ENCODE peak calls at places on chromosome 6, in four cellular contexts. X is HCT116, T is endothelial cell of umbilical vein, H is mesothelial cell of epicardium. O is an unnamed sample.

GRCh38 chr6:125918681-125919566 is 37.6 kb upstream of the HINT3 start:
- DNase-seq in X (no peak), T (peak), H (no peak), O (no peak)

GRCh38 chr6:41937881-41938574 is 3.6 kb downstream of the CCND3 start:
- DNase-seq in X (no peak), T (peak), H (no peak), O (no peak)

GRCh38 chr6:16822975-16823374 is 61.7 kb upstream of the ATXN1 start:
- DNase-seq in H (no peak), T (no peak), X (no peak), O (no peak)

GRCh38 chr6:34308483-34308882 is 59.7 kb upstream of the SMIM29 start:
- DNase-seq in X (no peak), H (no peak), T (no peak), O (no peak)

GRCh38 chr6:20916081-20916480 is 381.8 kb downstream of the CDKAL1 start:
- DNase-seq in X (no peak), H (no peak), T (peak), O (no peak)

GRCh38 chr6:73858376-73858775 is 162.4 kb downstream of the CD109 start:
- DNase-seq in T (no peak), X (no peak), H (no peak), O (no peak)

GRCh38 chr6:139253656-139254055 is 38.1 kb downstream of the TXLNB start:
- DNase-seq in X (no peak), T (no peak), H (no peak), O (no peak)

GRCh38 chr6:108592371-108593337 is 31.9 kb downstream of the FOXO3 start:
- DNase-seq in H (no peak), T (no peak), X (no peak), O (no peak)

GRCh38 chr6:125948455-125948854 is 8.1 kb upstream of the HINT3 start:
- DNase-seq in H (no peak), T (no peak), X (no peak), O (no peak)

GRCh38 chr6:126880926-126881325 is 237.5 kb upstream of the RSPO3 start:
- DNase-seq in H (no peak), X (no peak), T (no peak), O (no peak)

GRCh38 chr6:82078286-82078908 is 169.1 kb downstream of the IBTK start:
- DNase-seq in X (no peak), H (no peak), T (no peak), O (no peak)

GRCh38 chr6:110999634-111000270 is 17.9 kb downstream of the RPF2 start:
- DNase-seq in T (peak), H (no peak), X (no peak), O (no peak)

GRCh38 chr6:136764522-136764993 is 27.7 kb downstream of the MAP3K5 start:
- DNase-seq in T (no peak), X (no peak), H (no peak), O (no peak)

GRCh38 chr6:6591778-6592388 is 3.4 kb downstream of the LY86 start:
- DNase-seq in H (no peak), X (no peak), T (no peak), O (no peak)

GRCh38 chr6:83853178-83853967 is at the start of gene RIPPLY2:
- DNase-seq in T (peak), X (no peak), H (peak), O (peak)

GRCh38 chr6:89948876-89949275 is 54.6 kb downstream of the GJA10 start:
- DNase-seq in T (no peak), X (no peak), H (no peak), O (no peak)

GRCh38 chr6:147643341-147644200 is 135.1 kb downstream of the SAMD5 start:
- DNase-seq in X (no peak), T (no peak), H (no peak), O (no peak)

GRCh38 chr6:89776583-89777233 is 42.9 kb downstream of the MDN1 start:
- DNase-seq in H (no peak), T (no peak), X (no peak), O (no peak)

GRCh38 chr6:16403831-16404230 is 165.4 kb downstream of the GMPR start:
- DNase-seq in T (no peak), X (no peak), H (no peak), O (no peak)

GRCh38 chr6:97440590-97441176 is 157.7 kb upstream of the MMS22L start:
- DNase-seq in T (peak), H (no peak), X (peak), O (peak)

GRCh38 chr6:166277892-166278578 is 30.2 kb downstream of the PRR18 start:
- DNase-seq in H (no peak), T (no peak), X (no peak), O (no peak)

GRCh38 chr6:27617046-27617687 is 144.3 kb upstream of the ZNF184 start:
- DNase-seq in T (peak), X (no peak), H (no peak), O (no peak)

GRCh38 chr6:138492113-138492512 is 7.2 kb downstream of the NHSL1 start:
- DNase-seq in T (no peak), X (no peak), H (no peak), O (no peak)

GRCh38 chr6:58198301-58198700 is 880.9 kb downstream of the PRIM2 start:
- DNase-seq in H (no peak), X (no peak), T (no peak), O (no peak)

GRCh38 chr6:13229205-13230085 is 98.9 kb downstream of the TBC1D7 start:
- DNase-seq in X (peak), T (no peak), H (no peak), O (no peak)

GRCh38 chr6:89836637-89837222 is 7.0 kb downstream of the CASP8AP2 start:
- DNase-seq in H (no peak), X (no peak), T (no peak), O (no peak)

GRCh38 chr6:40845588-40845987 is 193.4 kb downstream of the UNC5CL start:
- DNase-seq in T (peak), H (peak), X (peak), O (peak)

GRCh38 chr6:145842693-145843546 is 28.3 kb upstream of the FBXO30 start:
- DNase-seq in H (no peak), X (no peak), T (peak), O (no peak)

GRCh38 chr6:140979642-140980091 is 1153.1 kb upstream of the GJE1 start:
- DNase-seq in X (no peak), H (no peak), T (peak), O (no peak)

GRCh38 chr6:505374-505773 is 113.8 kb downstream of the IRF4 start:
- DNase-seq in T (no peak), X (no peak), H (no peak), O (no peak)

GRCh38 chr6:123456836-123457235 is 179.9 kb downstream of the TRDN start:
- DNase-seq in H (no peak), T (no peak), X (no peak), O (no peak)

GRCh38 chr6:101784094-101784493 is 390.6 kb downstream of the GRIK2 start:
- DNase-seq in X (no peak), H (no peak), T (no peak), O (no peak)

GRCh38 chr6:23621026-23621425 is 505.0 kb upstream of the NRSN1 start:
- DNase-seq in T (no peak), H (no peak), X (no peak), O (no peak)

GRCh38 chr6:146545608-146546007 is 2.0 kb downstream of the RAB32 start:
- DNase-seq in H (no peak), X (no peak), T (peak), O (no peak)

GRCh38 chr6:7543761-7544424 is 2.4 kb downstream of the DSP start:
- DNase-seq in X (no peak), T (no peak), H (no peak), O (no peak)

GRCh38 chr6:15441215-15441868 is 195.5 kb downstream of the JARID2 start:
- DNase-seq in X (peak), T (peak), H (peak), O (peak)

GRCh38 chr6:12311106-12311505 is 20.9 kb downstream of the EDN1 start:
- DNase-seq in T (peak), X (no peak), H (no peak), O (no peak)

GRCh38 chr6:81304486-81304885 is 448.0 kb downstream of the TENT5A start:
- DNase-seq in X (no peak), H (no peak), T (peak), O (no peak)

GRCh38 chr6:3650959-3651697 is 100.4 kb downstream of the PXDC1 start:
- DNase-seq in X (no peak), H (no peak), T (no peak), O (no peak)

GRCh38 chr6:108746411-108746810 is 101.8 kb upstream of the ARMC2 start:
- DNase-seq in H (no peak), X (no peak), T (no peak), O (no peak)

DNA sequence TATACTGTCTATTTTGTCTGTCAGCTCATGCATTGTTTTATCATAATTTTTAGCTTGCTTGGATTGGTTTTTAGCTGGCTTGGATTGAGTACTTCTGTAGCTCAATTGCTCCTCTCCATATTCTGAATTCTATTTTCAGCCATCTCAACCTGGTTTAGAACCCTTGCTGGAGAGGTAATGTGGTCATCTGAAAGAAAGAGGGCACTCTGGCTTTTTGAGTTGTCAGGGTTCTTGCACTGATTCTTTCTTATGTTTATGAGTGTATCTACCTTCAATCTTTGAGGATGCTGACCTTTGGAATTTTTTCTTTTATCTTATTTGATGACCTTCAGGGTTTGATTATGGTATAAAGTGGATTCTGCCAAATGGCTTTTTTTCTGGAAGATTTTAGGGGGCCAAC is 632.7 kb upstream of the ID4 start:
- DNase-seq in H (no peak), T (no peak), X (no peak), O (no peak)
- TF ChIP-seq CTCF in H (no peak), T (no peak), X (no peak), O (no peak)

DNA sequence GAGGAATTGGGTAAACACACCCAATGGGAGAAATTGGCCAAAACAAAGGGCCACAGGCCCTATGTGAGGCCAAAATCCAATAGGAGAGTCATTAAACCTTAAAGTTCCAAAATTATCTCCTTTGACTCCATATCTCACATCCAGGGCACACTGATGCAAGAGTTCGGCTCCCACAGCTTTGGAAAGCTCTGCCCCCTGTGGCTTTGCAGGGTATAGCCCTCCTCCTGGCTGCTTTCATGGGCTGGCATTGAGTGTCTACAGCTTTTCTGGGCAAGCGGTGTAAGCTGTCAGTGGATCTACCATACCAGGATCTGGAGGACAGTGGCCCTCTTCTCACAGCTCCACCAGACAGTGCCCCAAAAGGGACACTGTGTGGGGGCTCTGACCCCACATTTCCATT is 160.5 kb downstream of the ADGRG6 start:
- DNase-seq in T (no peak), X (no peak), H (no peak), O (no peak)
- TF ChIP-seq CTCF in T (peak), X (peak), H (no peak), O (peak)

GRCh38 chr6:75543311-75543710 is 49.7 kb upstream of the FILIP1 start:
- DNase-seq in X (no peak), T (no peak), H (no peak), O (no peak)

GRCh38 chr6:75539136-75539535 is 45.5 kb upstream of the FILIP1 start:
- DNase-seq in T (no peak), X (no peak), H (no peak), O (no peak)
- TF ChIP-seq CTCF in T (no peak), X (no peak), H (no peak), O (no peak)

GRCh38 chr6:53484409-53485280 is 60.3 kb downstream of the GCLC start:
- DNase-seq in H (peak), X (peak), T (peak), O (peak)
- TF ChIP-seq CTCF in H (peak), X (peak), T (peak), O (peak)

DNA sequence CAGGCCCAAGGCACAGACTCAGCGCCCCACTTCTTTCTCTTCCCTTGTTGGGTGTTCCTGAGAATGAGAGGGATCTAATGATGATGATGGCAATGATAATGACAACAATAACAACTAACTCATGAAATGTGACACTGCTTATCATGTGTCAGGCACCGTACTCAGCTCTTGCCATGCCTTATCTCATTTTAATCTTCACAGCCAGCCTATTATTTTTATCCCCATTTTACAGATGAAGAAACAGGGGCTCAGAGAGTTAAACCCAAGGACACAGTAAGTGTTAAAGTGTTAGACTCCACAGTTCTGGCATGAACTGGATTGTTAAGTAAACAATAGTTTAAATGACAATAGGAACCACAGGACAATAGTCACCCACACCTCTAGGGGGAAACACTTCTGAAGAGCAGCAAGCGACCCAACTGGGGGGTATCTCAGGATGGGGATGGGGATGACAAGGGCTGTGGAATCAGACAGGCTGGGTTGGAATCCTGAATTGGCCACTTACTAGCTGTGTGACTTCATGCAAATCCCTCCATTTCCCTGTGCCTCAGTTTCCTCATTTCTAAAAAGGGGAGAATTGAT is 12.5 kb downstream of the RSPH9 start:
- DNase-seq in T (no peak), X (no peak), H (no peak), O (no peak)
- TF ChIP-seq CTCF in T (no peak), X (peak), H (no peak), O (no peak)

DNA sequence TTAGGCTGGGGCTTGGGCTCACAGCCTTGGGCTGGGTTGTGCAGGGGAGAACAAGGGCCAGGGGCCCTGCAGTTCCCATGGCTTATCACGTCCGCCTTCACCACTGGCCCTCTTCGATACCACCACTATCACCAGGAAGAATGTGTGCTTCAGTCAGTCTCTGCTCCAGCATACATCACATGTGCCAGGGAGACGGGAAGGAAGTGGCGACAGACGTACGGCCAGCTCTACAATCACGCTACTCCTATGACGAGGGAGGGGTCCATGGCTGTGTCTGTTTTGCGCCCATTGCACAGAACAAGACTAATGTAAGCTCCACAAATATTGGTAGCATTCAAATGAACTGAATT is 72.1 kb downstream of the TRAM2 start:
- DNase-seq in T (peak), X (no peak), H (no peak), O (no peak)
- TF ChIP-seq CTCF in T (no peak), X (no peak), H (no peak), O (no peak)